ENCODE peak calls at places on chromosome 14, in ten cellular contexts. X, Y, G, V, E, N, R, H, B and S are unnamed samples.

GRCh38 chr14:74429221-74429691 is 3.2 kb upstream of the SYNDIG1L start:
- DNase-seq in B (no peak), G (no peak), Y (no peak), V (peak; percentile 83), E (no peak), X (no peak), N (no peak), H (no peak), R (no peak), S (no peak)

GRCh38 chr14:92726135-92726932 is 22.1 kb downstream of the LGMN start:
- DNase-seq in Y (peak; percentile 59), H (peak; percentile 55), B (peak; percentile 79), E (no peak), N (peak; percentile 95), G (peak; percentile 82), V (no peak), X (peak; percentile 83), R (peak; percentile 97), S (peak; percentile 40)

GRCh38 chr14:48251290-48251689 is 575.9 kb upstream of the MDGA2 start:
- DNase-seq in N (no peak), V (no peak), X (no peak), B (no peak), H (no peak), Y (no peak), G (no peak), E (no peak), R (no peak), S (no peak)

GRCh38 chr14:64702493-64703392 is 1.5 kb upstream of the PLEKHG3 start:
- DNase-seq in G (peak; percentile 80), R (no peak), X (peak; percentile 64), E (no peak), N (no peak), H (no peak), B (peak; percentile 84), V (peak; percentile 96), Y (no peak), S (peak; percentile 93)

GRCh38 chr14:102692334-102692733 is 84.9 kb upstream of the TRAF3 start:
- DNase-seq in Y (no peak), N (no peak), B (no peak), R (no peak), X (no peak), H (no peak), G (no peak), E (no peak), V (no peak), S (no peak)

GRCh38 chr14:76467843-76468242 is 91.9 kb downstream of the ESRRB start:
- DNase-seq in N (no peak), G (no peak), B (peak; percentile 36), X (no peak), E (no peak), V (no peak), R (no peak), H (no peak), Y (no peak), S (no peak)

GRCh38 chr14:99081880-99082279 is 190.1 kb downstream of the BCL11B start:
- DNase-seq in R (no peak), G (no peak), H (no peak), B (no peak), N (no peak), X (no peak), Y (no peak), E (no peak), V (no peak), S (no peak)

GRCh38 chr14:101200650-101201516 is 297.4 kb upstream of the RTL1 start:
- DNase-seq in V (peak; percentile 14), G (peak; percentile 17), Y (no peak), H (no peak), X (peak; percentile 54), N (no peak), R (no peak), E (no peak), B (no peak), S (peak; percentile 54)

GRCh38 chr14:75531660-75532317 is 9.5 kb downstream of the BATF start:
- DNase-seq in N (no peak), R (no peak), G (no peak), Y (no peak), V (no peak), H (no peak), B (no peak), E (no peak), X (no peak), S (no peak)

GRCh38 chr14:104295681-104296387 is 157.4 kb downstream of the KIF26A start:
- DNase-seq in Y (no peak), N (no peak), G (no peak), H (no peak), R (no peak), V (peak; percentile 49), X (peak; percentile 36), B (no peak), E (no peak), S (peak; percentile 53)

GRCh38 chr14:104246401-104247335 is 108.3 kb downstream of the KIF26A start:
- DNase-seq in Y (no peak), R (no peak), N (no peak), X (no peak), G (peak; percentile 23), E (no peak), B (no peak), H (no peak), V (no peak), S (peak; percentile 39)

GRCh38 chr14:52703225-52703624 is 3.8 kb upstream of the PSMC6 start:
- DNase-seq in G (peak; percentile 70), N (peak; percentile 91), H (no peak), E (no peak), V (no peak), R (peak; percentile 98), Y (peak; percentile 90), B (peak; percentile 60), X (no peak), S (no peak)

GRCh38 chr14:37171678-37172023 is 755 bp downstream of the SLC25A21 start:
- DNase-seq in B (no peak), N (no peak), R (no peak), E (no peak), Y (no peak), H (no peak), G (no peak), V (no peak), X (no peak), S (no peak)

GRCh38 chr14:70289138-70289537 is 70.3 kb downstream of the COX16 start:
- DNase-seq in E (no peak), Y (no peak), G (no peak), X (no peak), N (no peak), B (no peak), V (no peak), H (no peak), R (no peak), S (no peak)

GRCh38 chr14:38481939-38482678 is 226.2 kb upstream of the CLEC14A start:
- DNase-seq in R (peak; percentile 47), Y (peak; percentile 8), V (peak; percentile 44), E (no peak), X (no peak), N (no peak), B (peak; percentile 4), G (no peak), H (no peak), S (no peak)

GRCh38 chr14:88630565-88630964 is 67.7 kb downstream of the ZC3H14 start:
- DNase-seq in N (peak; percentile 93), H (no peak), X (no peak), E (no peak), V (no peak), G (no peak), B (peak; percentile 62), Y (peak; percentile 76), R (peak; percentile 90), S (no peak)

GRCh38 chr14:24186831-24187537 is 1.6 kb downstream of the IPO4 start:
- DNase-seq in X (no peak), Y (no peak), G (no peak), N (no peak), E (no peak), V (no peak), R (no peak), B (no peak), H (no peak), S (no peak)
- H3K4me3 ChIP-seq in X (no peak overlapping the region), Y (no peak overlapping the region), G (no peak overlapping the region), N (no peak overlapping the region), E (no peak overlapping the region), V (no peak overlapping the region), R (no peak overlapping the region), B (no peak overlapping the region), H (peak overlapping the region; percentile 84), S (no peak overlapping the region)

DNA sequence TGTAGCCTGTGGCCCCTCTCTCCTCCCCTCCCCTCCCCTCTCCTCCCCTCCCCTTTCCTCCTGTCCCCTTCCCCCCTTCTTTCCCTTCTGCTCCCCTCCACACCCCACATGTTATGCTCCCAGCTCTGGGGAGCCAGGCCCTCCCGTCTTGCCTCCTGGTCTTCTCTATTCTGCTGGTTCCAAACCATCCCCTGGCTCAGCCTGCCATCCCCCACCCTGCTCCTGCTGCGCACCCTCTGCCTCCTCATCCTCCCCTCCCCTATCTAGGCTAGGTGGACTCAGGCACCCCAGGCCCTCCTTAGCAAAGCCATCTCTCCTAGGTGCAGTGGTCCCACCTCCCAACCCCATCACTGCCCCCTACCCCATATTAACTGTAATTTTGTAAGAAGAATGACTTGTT is 99.5 kb downstream of the CALM1 start:
- DNase-seq in N (no peak), B (no peak), E (no peak), G (no peak), Y (no peak), X (no peak), V (no peak), H (no peak), R (no peak), S (no peak)
- H3K4me3 ChIP-seq in N (no peak overlapping the region), B (no peak overlapping the region), E (no peak overlapping the region), G (no peak overlapping the region), Y (no peak overlapping the region), X (no peak overlapping the region), V (no peak overlapping the region), H (no peak overlapping the region), R (no peak overlapping the region), S (no peak overlapping the region)

GRCh38 chr14:31228533-31228932 is 20.9 kb upstream of the HECTD1 start:
- DNase-seq in Y (no peak), H (no peak), E (no peak), X (no peak), R (peak; percentile 60), V (no peak), G (no peak), N (no peak), B (no peak), S (no peak)
- H3K4me3 ChIP-seq in Y (no peak overlapping the region), H (no peak overlapping the region), E (no peak overlapping the region), X (no peak overlapping the region), R (no peak overlapping the region), V (no peak overlapping the region), G (no peak overlapping the region), N (no peak overlapping the region), B (no peak overlapping the region), S (no peak overlapping the region)

DNA sequence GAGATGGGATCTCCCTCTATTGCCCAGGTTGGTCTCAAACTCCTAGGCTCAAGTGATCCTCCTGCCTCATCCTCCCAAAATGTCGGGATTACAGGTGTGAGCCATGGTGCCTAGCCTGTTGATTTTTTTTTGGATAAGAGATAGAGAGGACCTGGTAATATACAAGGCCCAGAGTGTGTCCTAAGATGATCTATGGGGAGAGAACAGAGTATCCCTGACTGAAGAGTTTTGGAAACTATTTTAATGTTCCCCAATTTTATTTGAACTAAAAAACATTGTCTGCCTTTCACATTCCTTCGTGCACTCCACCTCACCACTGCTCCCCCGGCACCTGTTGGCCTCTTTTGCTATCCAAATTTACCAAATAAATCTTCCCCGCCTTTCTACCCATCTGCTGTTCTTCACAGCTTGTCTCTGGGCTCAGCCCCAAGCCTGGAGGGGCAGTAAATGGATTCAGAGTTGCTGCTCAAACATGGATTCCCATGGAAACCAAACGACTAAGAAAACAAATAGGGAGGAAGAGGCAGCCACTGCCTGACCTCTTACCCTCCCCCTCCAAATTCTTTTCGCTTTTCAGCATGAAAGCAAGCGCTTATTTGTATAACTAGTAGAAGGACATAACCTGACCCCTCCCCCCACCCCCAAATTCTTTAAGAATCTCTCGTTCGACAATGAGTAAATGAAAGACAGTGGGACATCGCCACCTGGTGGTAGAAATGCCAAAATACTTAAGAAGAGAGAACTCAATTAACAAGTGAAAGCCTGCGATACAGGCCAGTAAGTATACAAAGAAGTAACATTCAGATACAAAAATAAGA is 22.6 kb downstream of the OR10G3 start:
- DNase-seq in G (peak; percentile 79), R (peak; percentile 93), H (peak; percentile 44), N (peak; percentile 81), V (peak; percentile 94), E (peak; percentile 68), B (peak; percentile 94), X (peak; percentile 87), Y (peak; percentile 55), S (peak; percentile 77)
- H3K4me3 ChIP-seq in G (peak overlapping the region; percentile 31), R (peak overlapping the region; percentile 24), H (peak overlapping the region; percentile 41), N (peak overlapping the region; percentile 37), V (peak overlapping the region; percentile 73), E (peak overlapping the region; percentile 51), B (no peak overlapping the region), X (peak overlapping the region; percentile 46), Y (peak overlapping the region; percentile 29), S (peak overlapping the region; percentile 60)